ENCODE peak calls at places on chromosomes 12 and 14, in eight cellular contexts. P, H, D, S, Z, L, A and V are unnamed samples.

GRCh38 chr12:132522586-132523380 is 32.8 kb downstream of the FBRSL1 start:
- DNase-seq in P (no peak), H (no peak), D (no peak), S (no peak), Z (no peak), L (no peak), A (no peak), V (no peak)

GRCh38 chr14:70027785-70028428 is 148.7 kb downstream of the SMOC1 start:
- DNase-seq in P (peak), H (peak), D (peak), S (peak), Z (peak), L (peak), A (peak), V (peak)

GRCh38 chr12:94265521-94265920 is 117.1 kb downstream of the PLXNC1 start:
- DNase-seq in P (no peak), H (no peak), D (no peak), S (no peak), Z (no peak), L (no peak), A (no peak), V (no peak)

GRCh38 chr12:100251917-100252316 is 15.0 kb downstream of the DEPDC4 start:
- DNase-seq in P (no peak), H (no peak), D (no peak), S (peak), Z (no peak), L (no peak), A (no peak), V (no peak)

GRCh38 chr12:123150273-123150803 is 552 bp downstream of the PITPNM2 start:
- DNase-seq in P (no peak), H (no peak), D (no peak), S (peak), Z (no peak), L (no peak), A (peak), V (no peak)

GRCh38 chr14:93102141-93102540 is 13.6 kb downstream of the ITPK1 start:
- DNase-seq in P (no peak), H (no peak), D (no peak), S (no peak), Z (no peak), L (no peak), A (no peak), V (no peak)

GRCh38 chr12:55938826-55939501 is 8.0 kb downstream of the DGKA start:
- DNase-seq in P (no peak), H (no peak), D (no peak), S (no peak), Z (no peak), L (no peak), A (no peak), V (no peak)

GRCh38 chr14:72904840-72905561 is 11.1 kb upstream of the DPF3 start:
- DNase-seq in P (peak), H (peak), D (peak), S (peak), Z (peak), L (peak), A (peak), V (no peak)

GRCh38 chr14:80434574-80435321 is 223.4 kb upstream of the DIO2 start:
- DNase-seq in P (peak), H (no peak), D (no peak), S (peak), Z (no peak), L (peak), A (no peak), V (no peak)

GRCh38 chr12:20058068-20058467 is 310.3 kb upstream of the PDE3A start:
- DNase-seq in P (no peak), H (no peak), D (no peak), S (no peak), Z (no peak), L (no peak), A (no peak), V (no peak)

GRCh38 chr12:49783917-49784676 is 42.7 kb downstream of the TMBIM6 start:
- DNase-seq in P (peak), H (no peak), D (no peak), S (no peak), Z (no peak), L (no peak), A (no peak), V (no peak)

GRCh38 chr14:61403411-61403810 is 82.0 kb downstream of the PRKCH start:
- DNase-seq in P (no peak), H (no peak), D (no peak), S (no peak), Z (no peak), L (no peak), A (no peak), V (no peak)

GRCh38 chr14:44564908-44565307 is 57.8 kb upstream of the FSCB start:
- DNase-seq in P (peak), H (no peak), D (no peak), S (no peak), Z (no peak), L (no peak), A (no peak), V (no peak)

GRCh38 chr12:16950041-16950677 is 344.2 kb upstream of the LMO3 start:
- DNase-seq in P (no peak), H (no peak), D (no peak), S (no peak), Z (no peak), L (no peak), A (no peak), V (no peak)
- TF ChIP-seq CTCF in P (no peak), H (no peak), D (no peak), S (no peak), Z (no peak), L (no peak), A (no peak), V (no peak)

GRCh38 chr12:110883251-110883650 is 36.5 kb downstream of the CCDC63 start:
- DNase-seq in P (no peak), H (no peak), D (no peak), S (no peak), Z (no peak), L (no peak), A (no peak), V (no peak)

GRCh38 chr12:110889361-110889760 is 31.0 kb downstream of the MYL2 start:
- DNase-seq in P (no peak), H (no peak), D (no peak), S (no peak), Z (no peak), L (no peak), A (no peak), V (no peak)

GRCh38 chr12:110885152-110885840 is 35.1 kb downstream of the MYL2 start:
- DNase-seq in P (no peak), H (no peak), D (no peak), S (no peak), Z (no peak), L (no peak), A (no peak), V (no peak)

GRCh38 chr12:110893956-110894355 is 26.4 kb downstream of the MYL2 start:
- DNase-seq in P (no peak), H (no peak), D (no peak), S (no peak), Z (no peak), L (no peak), A (no peak), V (no peak)

GRCh38 chr12:110888256-110888991 is 32.0 kb downstream of the MYL2 start:
- DNase-seq in P (no peak), H (no peak), D (no peak), S (no peak), Z (no peak), L (no peak), A (no peak), V (no peak)
- TF ChIP-seq CTCF in P (no peak), H (no peak), D (no peak), S (no peak), Z (peak), L (no peak), A (no peak), V (peak)

DNA sequence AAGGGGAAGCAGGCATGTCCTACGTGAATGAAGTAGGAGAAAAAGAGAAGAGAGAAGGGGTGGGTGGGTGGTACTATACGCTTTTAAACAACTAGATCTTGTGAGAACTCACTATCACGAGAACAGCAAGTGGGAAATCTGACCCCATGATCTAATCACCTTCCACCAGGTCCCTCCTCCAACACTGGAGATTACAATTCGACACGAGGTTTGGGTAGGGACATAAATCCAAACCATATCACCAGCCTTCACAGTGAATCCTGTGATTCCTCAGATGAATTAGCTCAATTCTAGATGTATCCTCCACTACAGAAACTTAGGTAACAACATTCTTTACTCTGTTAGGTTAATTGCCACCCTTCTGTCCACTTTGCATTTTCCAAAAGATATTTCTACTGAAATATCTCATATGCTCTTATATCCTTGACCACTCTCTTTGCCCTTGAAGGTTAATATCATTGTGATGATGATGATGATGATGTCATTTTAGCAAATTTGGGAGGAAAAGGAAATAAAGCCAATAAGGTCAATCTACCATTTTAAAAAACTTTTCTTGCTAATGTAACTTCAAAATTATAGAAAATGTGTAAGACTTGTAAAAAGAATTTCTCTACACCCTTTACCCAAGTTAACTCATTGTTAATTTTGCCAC is 23.2 kb upstream of the CCNT1 start:
- DNase-seq in P (no peak), H (no peak), D (no peak), S (no peak), Z (no peak), L (no peak), A (no peak), V (no peak)
- TF ChIP-seq CTCF in P (no peak), H (no peak), D (no peak), S (no peak), Z (no peak), L (no peak), A (no peak), V (no peak)

GRCh38 chr12:121582583-121583333 is 1.9 kb upstream of the KDM2B start:
- DNase-seq in P (no peak), H (no peak), D (no peak), S (no peak), Z (no peak), L (no peak), A (no peak), V (no peak)

GRCh38 chr12:121579190-121579791 is 1.5 kb downstream of the KDM2B start:
- DNase-seq in P (no peak), H (no peak), D (peak), S (no peak), Z (peak), L (peak), A (peak), V (no peak)

GRCh38 chr12:121579981-121580868 is 598 bp downstream of the KDM2B start:
- DNase-seq in P (peak), H (peak), D (peak), S (peak), Z (peak), L (peak), A (peak), V (peak)

GRCh38 chr12:121580959-121581680 is at the start of gene KDM2B:
- DNase-seq in P (peak), H (peak), D (peak), S (no peak), Z (no peak), L (peak), A (peak), V (no peak)

DNA sequence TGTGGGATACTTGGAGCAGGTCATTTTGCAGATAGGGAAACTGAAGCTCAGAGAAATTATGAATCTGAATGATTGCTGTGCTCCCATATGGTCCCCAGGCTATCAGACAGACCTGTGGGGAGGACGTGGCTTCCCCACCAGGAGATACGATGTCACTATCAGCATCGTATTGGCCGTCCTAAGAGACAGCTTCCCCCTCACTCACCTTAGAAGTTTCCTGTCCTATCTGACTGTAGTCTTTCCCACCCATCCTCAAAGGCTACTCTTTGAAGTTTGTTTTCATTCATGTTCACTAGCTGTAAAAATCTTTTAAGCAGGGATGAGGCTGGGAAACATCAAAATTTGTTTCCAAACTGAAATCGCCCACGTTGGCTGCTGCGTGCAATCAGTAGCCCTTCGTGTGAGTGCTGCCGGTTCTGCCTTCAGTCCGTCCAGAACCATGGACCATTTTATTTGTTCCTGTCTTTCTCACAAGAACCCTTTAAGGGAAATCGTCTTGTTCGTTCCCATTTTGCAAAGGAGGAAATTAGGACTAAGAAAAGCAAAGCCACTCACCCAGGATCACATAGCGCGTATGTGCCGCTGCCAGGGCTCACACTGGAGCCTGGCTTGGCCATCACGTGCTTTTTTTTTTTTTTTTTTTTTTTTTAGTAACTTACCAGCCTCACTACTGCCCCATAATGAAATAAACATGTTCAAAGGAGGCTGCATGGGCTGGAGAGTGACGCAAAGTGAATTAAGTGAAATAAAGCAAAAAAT is 1.0 kb upstream of the KDM2B start:
- DNase-seq in P (peak), H (peak), D (peak), S (no peak), Z (no peak), L (peak), A (peak), V (no peak)
- TF ChIP-seq CTCF in P (peak), H (no peak), D (no peak), S (no peak), Z (no peak), L (no peak), A (no peak), V (no peak)

GRCh38 chr14:77065851-77066554 is 32.1 kb upstream of the CIPC start:
- DNase-seq in P (no peak), H (no peak), D (no peak), S (no peak), Z (no peak), L (no peak), A (no peak), V (no peak)

GRCh38 chr14:77064535-77065178 is 33.4 kb upstream of the CIPC start:
- DNase-seq in P (no peak), H (no peak), D (no peak), S (no peak), Z (no peak), L (no peak), A (no peak), V (no peak)

GRCh38 chr14:77061630-77062029 is 33.1 kb upstream of the IRF2BPL start:
- DNase-seq in P (no peak), H (no peak), D (no peak), S (no peak), Z (no peak), L (no peak), A (no peak), V (no peak)

GRCh38 chr14:77062261-77062660 is 33.8 kb upstream of the IRF2BPL start:
- DNase-seq in P (no peak), H (no peak), D (no peak), S (no peak), Z (no peak), L (no peak), A (no peak), V (no peak)

DNA sequence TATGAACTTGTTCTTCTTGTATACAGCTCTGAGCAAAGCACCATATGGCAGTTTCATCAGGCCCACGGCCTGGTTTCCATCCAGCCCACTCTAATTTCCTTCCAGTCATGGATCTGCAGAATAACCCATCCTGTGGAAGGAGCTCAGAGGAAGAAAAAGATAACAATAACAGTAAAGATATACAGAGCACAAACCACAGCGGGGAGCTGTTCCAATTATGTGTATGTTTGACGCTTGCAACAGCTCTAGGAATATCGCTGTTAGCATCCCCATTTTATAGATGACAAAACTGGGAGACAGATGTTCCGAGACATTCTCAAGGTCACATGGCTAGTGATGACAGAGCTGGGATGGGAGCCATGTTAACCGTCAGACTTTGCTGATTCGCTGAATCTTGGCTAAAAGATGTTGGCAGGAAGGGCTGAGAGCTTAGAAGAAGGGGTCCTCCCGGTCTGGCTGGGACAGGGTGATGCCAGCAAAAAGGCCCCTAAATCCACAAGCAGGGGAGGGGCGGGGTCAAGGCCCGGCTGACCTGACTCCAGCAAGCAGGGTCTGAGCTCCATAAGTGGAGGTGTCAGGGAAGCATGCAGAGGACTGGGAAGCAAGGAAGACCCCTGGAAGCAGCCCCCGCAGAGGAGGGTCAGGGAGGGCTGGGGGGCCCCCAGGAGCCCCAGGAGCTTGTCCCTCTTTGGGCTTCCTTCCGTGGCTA is 34.3 kb upstream of the CIPC start:
- DNase-seq in P (peak), H (no peak), D (no peak), S (no peak), Z (no peak), L (no peak), A (no peak), V (no peak)
- TF ChIP-seq CTCF in P (no peak), H (no peak), D (no peak), S (no peak), Z (no peak), L (no peak), A (no peak), V (no peak)

GRCh38 chr12:113003631-113004030 is 25.3 kb downstream of the OAS2 start:
- DNase-seq in P (no peak), H (no peak), D (no peak), S (no peak), Z (no peak), L (no peak), A (no peak), V (no peak)

GRCh38 chr12:113005759-113006158 is 27.4 kb downstream of the OAS2 start:
- DNase-seq in P (no peak), H (no peak), D (no peak), S (peak), Z (no peak), L (no peak), A (no peak), V (no peak)

GRCh38 chr12:113010701-113011100 is 32.4 kb downstream of the OAS2 start:
- DNase-seq in P (no peak), H (no peak), D (no peak), S (no peak), Z (no peak), L (no peak), A (no peak), V (no peak)

GRCh38 chr12:113006641-113007040 is 28.3 kb downstream of the OAS2 start:
- DNase-seq in P (no peak), H (no peak), D (no peak), S (no peak), Z (no peak), L (no peak), A (no peak), V (no peak)

DNA sequence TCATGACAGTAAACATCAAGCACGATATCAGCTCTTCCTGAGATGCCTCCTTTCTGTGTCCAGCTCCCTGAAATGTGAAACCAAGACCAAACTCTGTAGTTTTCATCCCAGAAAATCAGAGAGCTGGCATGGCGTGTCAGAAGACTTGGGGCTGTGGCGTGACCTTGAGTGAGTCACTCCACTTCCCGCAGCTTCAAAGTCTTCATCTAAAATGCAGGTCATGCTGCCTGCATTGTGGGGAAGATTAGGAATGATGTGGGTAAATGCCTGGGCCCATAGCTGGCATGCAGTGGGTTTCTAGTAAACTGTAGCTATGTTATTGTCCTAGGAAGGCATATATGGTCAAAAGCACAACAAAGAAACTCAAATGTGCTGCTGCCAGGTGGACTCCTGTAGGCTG is 28.8 kb downstream of the OAS2 start:
- DNase-seq in P (peak), H (no peak), D (no peak), S (peak), Z (no peak), L (no peak), A (no peak), V (no peak)
- TF ChIP-seq CTCF in P (no peak), H (no peak), D (no peak), S (no peak), Z (no peak), L (no peak), A (no peak), V (no peak)

GRCh38 chr14:36859119-36859518 is 197.5 kb downstream of the PAX9 start:
- DNase-seq in P (no peak), H (no peak), D (no peak), S (no peak), Z (no peak), L (no peak), A (no peak), V (no peak)

GRCh38 chr14:36866867-36867266 is 205.2 kb downstream of the PAX9 start:
- DNase-seq in P (no peak), H (no peak), D (no peak), S (no peak), Z (no peak), L (no peak), A (no peak), V (no peak)

GRCh38 chr14:36857842-36858445 is 196.3 kb downstream of the PAX9 start:
- DNase-seq in P (no peak), H (peak), D (peak), S (no peak), Z (no peak), L (no peak), A (no peak), V (no peak)

DNA sequence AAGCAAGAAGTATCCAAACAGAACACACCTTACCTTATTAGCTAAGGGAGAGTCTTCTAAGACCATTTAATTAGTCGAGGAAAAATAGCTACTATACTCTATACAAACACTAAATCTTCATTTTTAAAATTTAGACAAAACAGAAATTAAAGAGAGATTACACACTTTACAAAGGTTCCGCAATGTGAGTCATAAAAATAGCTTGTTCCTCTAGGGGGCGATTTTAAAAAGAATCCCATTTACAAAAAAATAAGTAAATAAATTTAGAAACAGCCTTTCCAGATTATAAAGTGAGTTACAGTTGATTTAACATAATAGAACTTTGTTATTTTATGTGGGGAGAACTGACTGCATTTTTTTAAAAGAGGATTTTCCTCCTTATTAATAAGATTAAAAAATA is 201.6 kb downstream of the PAX9 start:
- DNase-seq in P (no peak), H (no peak), D (no peak), S (no peak), Z (no peak), L (no peak), A (no peak), V (no peak)
- TF ChIP-seq CTCF in P (peak), H (no peak), D (no peak), S (no peak), Z (no peak), L (no peak), A (no peak), V (peak)

DNA sequence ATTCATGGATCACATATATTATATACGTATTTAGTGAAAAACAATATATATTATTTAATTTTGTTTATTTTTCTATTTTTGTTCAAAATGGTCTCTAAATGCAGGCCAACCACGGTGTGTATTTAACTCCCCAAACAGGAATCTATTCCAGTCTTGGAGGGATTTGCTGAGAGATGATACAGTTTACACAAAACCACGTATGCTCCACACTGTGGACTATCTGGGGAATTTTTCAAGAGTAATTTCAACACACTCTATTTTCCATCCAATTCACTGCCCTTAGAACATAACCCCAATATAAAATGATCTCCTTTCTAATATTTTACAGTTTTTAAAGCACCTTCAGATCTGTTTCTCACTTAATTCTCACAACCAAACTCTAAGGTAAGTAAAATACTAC is 15.3 kb downstream of the EML1 start:
- DNase-seq in P (no peak), H (no peak), D (no peak), S (no peak), Z (no peak), L (no peak), A (no peak), V (no peak)
- TF ChIP-seq CTCF in P (peak), H (no peak), D (no peak), S (no peak), Z (no peak), L (no peak), A (no peak), V (no peak)